ENCODE peak calls at places on chromosomes 16 and 17, in four cellular contexts. One of them, this sample, is unnamed. For H3K9me3, the result is how much of the 10 kb centered on the place peaks cover.

GRCh38 chr16:25264599-25264998 is 7.0 kb upstream of the ZKSCAN2 start:
- DNase-seq in mammary epithelial cell: no peak
- DNase-seq in ovary: no peak
- DNase-seq in CD8-positive, alpha-beta T cell: no peak
- DNase-seq in this sample: no peak

GRCh38 chr17:81871387-81872120 is 417 bp upstream of the ARHGDIA start:
- DNase-seq in mammary epithelial cell: peak
- DNase-seq in ovary: peak
- DNase-seq in CD8-positive, alpha-beta T cell: peak
- DNase-seq in this sample: peak

GRCh38 chr16:12588510-12588909 is 215.2 kb downstream of the CPPED1 start:
- DNase-seq in mammary epithelial cell: no peak
- DNase-seq in ovary: no peak
- DNase-seq in CD8-positive, alpha-beta T cell: no peak
- DNase-seq in this sample: no peak

GRCh38 chr16:12341423-12341822 is 364.9 kb downstream of the SNX29 start:
- DNase-seq in mammary epithelial cell: peak
- DNase-seq in ovary: no peak
- DNase-seq in CD8-positive, alpha-beta T cell: no peak
- DNase-seq in this sample: no peak

GRCh38 chr16:79721186-79721745 is 120.7 kb upstream of the MAF start:
- DNase-seq in mammary epithelial cell: no peak
- DNase-seq in ovary: no peak
- DNase-seq in CD8-positive, alpha-beta T cell: no peak
- DNase-seq in this sample: no peak

GRCh38 chr16:78365376-78365775 is 265.9 kb downstream of the WWOX start:
- DNase-seq in mammary epithelial cell: no peak
- DNase-seq in ovary: no peak
- DNase-seq in CD8-positive, alpha-beta T cell: no peak
- DNase-seq in this sample: no peak

GRCh38 chr17:70796757-70797156 is 627.4 kb downstream of the KCNJ2 start:
- DNase-seq in mammary epithelial cell: no peak
- DNase-seq in ovary: no peak
- DNase-seq in CD8-positive, alpha-beta T cell: no peak
- DNase-seq in this sample: no peak

GRCh38 chr16:2267913-2268666 is at the start of gene RNPS1:
- DNase-seq in mammary epithelial cell: peak
- DNase-seq in ovary: peak
- DNase-seq in CD8-positive, alpha-beta T cell: peak
- DNase-seq in this sample: peak

GRCh38 chr17:6800422-6801027 is 24.5 kb downstream of the FBXO39 start:
- DNase-seq in mammary epithelial cell: no peak
- DNase-seq in ovary: no peak
- DNase-seq in CD8-positive, alpha-beta T cell: no peak
- DNase-seq in this sample: no peak
- TF ChIP-seq CTCF in mammary epithelial cell: peak
- TF ChIP-seq CTCF in ovary: no peak
- TF ChIP-seq CTCF in CD8-positive, alpha-beta T cell: no peak
- TF ChIP-seq CTCF in this sample: no peak

DNA sequence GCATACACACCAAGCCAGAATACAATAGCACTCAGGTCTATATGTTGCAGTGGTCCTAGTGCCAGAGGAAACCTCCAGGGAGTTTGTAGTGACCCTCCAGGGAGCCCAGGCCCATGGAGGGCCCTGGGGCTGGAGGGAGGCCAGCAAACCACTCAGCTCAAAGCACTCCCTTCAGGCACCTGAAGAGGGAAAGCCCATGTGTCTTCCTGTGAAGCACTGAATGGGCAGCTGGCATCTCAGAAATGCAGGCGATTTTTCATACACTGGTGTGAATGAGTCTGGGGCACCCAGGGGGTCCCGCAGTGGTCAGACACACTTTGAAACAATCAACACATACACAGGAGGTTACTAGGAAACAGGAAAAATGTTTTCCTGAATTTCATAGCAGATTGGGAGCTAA is 12.8 kb downstream of the TBC1D26 start:
- DNase-seq in mammary epithelial cell: no peak
- DNase-seq in ovary: no peak
- DNase-seq in CD8-positive, alpha-beta T cell: no peak
- DNase-seq in this sample: no peak
- H3K4me3 ChIP-seq in mammary epithelial cell: no peak
- H3K4me3 ChIP-seq in ovary: no peak
- H3K4me3 ChIP-seq in CD8-positive, alpha-beta T cell: no peak
- H3K4me3 ChIP-seq in this sample: no peak

GRCh38 chr17:2440930-2441329 is 40.1 kb upstream of the MNT start:
- DNase-seq in mammary epithelial cell: no peak
- DNase-seq in ovary: no peak
- DNase-seq in CD8-positive, alpha-beta T cell: no peak
- DNase-seq in this sample: no peak
- H3K9me3 ChIP-seq in mammary epithelial cell: under half
- H3K9me3 ChIP-seq in ovary: under half
- H3K9me3 ChIP-seq in CD8-positive, alpha-beta T cell: under half
- H3K9me3 ChIP-seq in this sample: under half

DNA sequence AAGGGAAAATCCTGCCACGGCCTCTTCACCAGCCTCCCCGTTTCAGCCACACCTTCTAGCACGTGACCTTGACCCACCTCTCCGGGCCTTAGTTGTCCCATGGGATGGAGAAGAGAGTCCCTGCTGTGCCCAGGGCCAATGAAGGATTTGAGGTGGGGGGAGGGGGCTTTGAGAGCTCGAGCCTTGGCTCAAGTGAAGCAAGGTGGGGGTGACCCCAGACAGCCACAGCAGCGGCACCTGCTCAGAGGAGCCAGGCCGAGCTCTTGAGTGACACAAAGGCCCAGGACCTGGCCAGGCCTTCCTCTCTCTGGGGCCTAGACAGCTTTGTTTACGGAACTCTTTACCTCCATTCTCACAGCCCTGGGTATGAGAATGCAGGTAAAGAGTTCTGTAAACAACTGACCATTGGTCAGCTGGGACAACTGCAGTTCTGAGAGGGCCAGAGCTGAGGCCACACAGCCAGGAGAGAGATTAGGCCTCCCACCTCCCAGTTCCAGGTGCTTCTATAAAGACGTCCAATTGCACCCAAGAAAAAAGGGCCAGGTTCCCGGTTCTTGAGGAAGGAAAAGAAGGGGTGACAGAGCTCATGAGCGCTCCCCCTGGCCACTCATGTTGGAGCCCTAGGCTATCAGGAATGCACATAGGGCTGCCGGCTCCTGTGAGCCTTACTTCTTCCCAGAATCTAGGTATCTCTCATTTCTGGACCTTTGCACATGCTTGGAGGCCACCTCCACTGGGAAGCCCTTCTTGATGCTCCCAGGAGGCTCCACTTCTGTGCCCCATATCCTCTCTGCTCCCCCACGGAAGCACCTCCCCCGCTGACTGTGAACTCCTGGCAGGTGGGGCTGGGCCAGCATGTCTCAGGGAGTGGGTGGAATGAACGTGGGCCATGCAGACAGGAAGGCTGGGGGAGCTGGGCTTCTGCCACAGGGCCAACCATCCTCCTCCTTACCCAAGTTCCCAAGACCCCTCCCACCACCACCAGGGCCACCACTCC is 13.2 kb downstream of the CNGB1 start:
- DNase-seq in mammary epithelial cell: no peak
- DNase-seq in ovary: no peak
- DNase-seq in CD8-positive, alpha-beta T cell: no peak
- DNase-seq in this sample: no peak
- TF ChIP-seq CTCF in mammary epithelial cell: no peak
- TF ChIP-seq CTCF in ovary: no peak
- TF ChIP-seq CTCF in CD8-positive, alpha-beta T cell: no peak
- TF ChIP-seq CTCF in this sample: no peak

DNA sequence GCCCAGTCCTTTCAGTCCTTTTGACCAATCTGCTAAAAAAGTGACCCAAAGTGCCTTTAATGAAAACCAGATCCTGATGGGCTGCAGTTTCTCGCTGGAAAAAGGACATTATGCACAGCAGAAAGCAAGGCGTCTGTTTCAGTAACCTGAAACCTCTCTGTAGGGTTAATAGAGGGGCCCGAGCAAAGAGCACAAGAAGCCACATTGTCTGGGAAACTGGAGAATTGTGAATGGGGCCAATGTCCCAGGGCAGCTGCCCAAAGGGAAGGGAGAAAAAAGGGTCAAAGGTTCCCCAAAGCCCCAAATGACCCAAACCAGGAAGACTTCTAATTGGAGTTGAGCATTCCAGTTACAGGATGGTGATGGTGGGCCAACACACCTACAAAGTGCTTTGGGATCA is 3.0 kb downstream of the OTOA start:
- DNase-seq in mammary epithelial cell: no peak
- DNase-seq in ovary: no peak
- DNase-seq in CD8-positive, alpha-beta T cell: no peak
- DNase-seq in this sample: no peak
- H3K4me3 ChIP-seq in mammary epithelial cell: no peak
- H3K4me3 ChIP-seq in ovary: no peak
- H3K4me3 ChIP-seq in CD8-positive, alpha-beta T cell: no peak
- H3K4me3 ChIP-seq in this sample: no peak

GRCh38 chr16:31745900-31746299 is 127.7 kb upstream of the ZNF267 start:
- DNase-seq in mammary epithelial cell: no peak
- DNase-seq in ovary: no peak
- DNase-seq in CD8-positive, alpha-beta T cell: no peak
- DNase-seq in this sample: no peak
- H3K9me3 ChIP-seq in mammary epithelial cell: under half
- H3K9me3 ChIP-seq in ovary: under half
- H3K9me3 ChIP-seq in CD8-positive, alpha-beta T cell: under half
- H3K9me3 ChIP-seq in this sample: half or more

DNA sequence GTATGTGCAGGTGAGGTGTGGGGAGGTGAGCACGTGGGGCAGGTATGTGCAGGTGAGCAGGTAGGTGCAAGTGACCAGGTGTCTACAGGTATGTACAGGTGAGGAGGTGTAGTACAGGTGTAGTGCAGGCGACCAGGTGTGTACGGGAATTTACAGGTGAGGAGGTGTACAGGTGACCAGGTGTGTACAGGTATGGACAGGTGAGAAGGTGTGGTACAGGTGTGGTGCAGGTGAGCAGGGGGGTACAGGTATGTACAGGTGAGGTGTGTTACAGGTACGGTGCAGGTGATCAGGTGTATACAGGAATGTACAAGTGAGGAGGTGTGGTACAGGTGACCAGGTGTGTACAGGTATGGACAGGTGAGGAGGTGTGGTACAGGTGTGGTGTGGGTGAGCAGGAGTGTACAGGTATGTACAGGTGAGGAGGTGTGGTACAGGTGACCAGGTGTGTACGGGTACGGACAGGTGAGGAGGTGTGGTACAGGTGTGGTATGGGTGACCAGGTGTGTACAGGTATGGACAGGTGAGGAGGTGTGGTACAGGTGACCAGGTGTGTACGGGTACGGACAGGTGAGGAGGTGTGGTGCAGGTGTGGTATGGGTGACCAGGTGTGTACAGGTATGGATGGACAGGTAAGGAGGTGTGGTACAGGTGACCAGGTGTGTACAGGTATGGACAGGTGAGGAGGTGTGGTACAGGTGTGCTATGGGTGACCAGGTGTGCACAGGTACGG is 12.8 kb upstream of the DBNDD1 start:
- DNase-seq in mammary epithelial cell: no peak
- DNase-seq in ovary: no peak
- DNase-seq in CD8-positive, alpha-beta T cell: no peak
- DNase-seq in this sample: no peak
- TF ChIP-seq CTCF in mammary epithelial cell: no peak
- TF ChIP-seq CTCF in ovary: no peak
- TF ChIP-seq CTCF in CD8-positive, alpha-beta T cell: no peak
- TF ChIP-seq CTCF in this sample: no peak

GRCh38 chr16:83953796-83954576 is 946 bp downstream of the OSGIN1 start:
- DNase-seq in mammary epithelial cell: peak
- DNase-seq in ovary: no peak
- DNase-seq in CD8-positive, alpha-beta T cell: no peak
- DNase-seq in this sample: no peak
- H3K4me3 ChIP-seq in mammary epithelial cell: peak
- H3K4me3 ChIP-seq in ovary: peak
- H3K4me3 ChIP-seq in CD8-positive, alpha-beta T cell: no peak
- H3K4me3 ChIP-seq in this sample: peak

DNA sequence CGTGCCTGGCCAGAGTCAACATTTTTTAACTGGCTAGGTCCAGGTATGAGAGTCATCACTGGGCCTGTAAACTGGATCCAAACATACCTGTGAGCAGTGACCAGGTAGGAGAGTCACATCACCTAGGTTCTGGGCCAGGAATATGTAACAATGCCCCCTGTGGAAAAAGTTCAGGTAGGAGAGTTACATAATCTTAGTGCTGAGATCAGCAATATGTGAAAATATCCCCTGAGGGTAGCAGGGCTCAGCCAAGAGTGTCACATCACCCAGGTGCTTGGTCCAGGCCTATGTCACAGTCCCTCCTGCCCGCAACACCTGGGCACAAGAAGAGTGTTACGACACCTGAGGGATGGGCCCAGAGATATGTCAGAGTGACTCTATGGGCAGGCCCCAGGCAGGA is 2104.7 kb downstream of the TP53TG3F start:
- DNase-seq in mammary epithelial cell: no peak
- DNase-seq in ovary: no peak
- DNase-seq in CD8-positive, alpha-beta T cell: no peak
- DNase-seq in this sample: no peak
- H3K9me3 ChIP-seq in mammary epithelial cell: under half
- H3K9me3 ChIP-seq in ovary: under half
- H3K9me3 ChIP-seq in CD8-positive, alpha-beta T cell: under half
- H3K9me3 ChIP-seq in this sample: under half

GRCh38 chr16:28580726-28581315 is 16.0 kb downstream of the SULT1A2 start:
- DNase-seq in mammary epithelial cell: no peak
- DNase-seq in ovary: no peak
- DNase-seq in CD8-positive, alpha-beta T cell: no peak
- DNase-seq in this sample: no peak
- TF ChIP-seq CTCF in mammary epithelial cell: no peak
- TF ChIP-seq CTCF in ovary: no peak
- TF ChIP-seq CTCF in CD8-positive, alpha-beta T cell: no peak
- TF ChIP-seq CTCF in this sample: no peak

This sample was measured in psoas muscle.